ENCODE peak calls at places on chromosomes 6 and 20, in ten cellular contexts. N is GM10248; T is Daoy; C is HuH-7; W is NCI-H748 treated with DMSO at 0.1 percent for 48 hours; P is BJ; M is anterior cingulate cortex; L is stimulated activated CD4-positive, alpha-beta T cell treated with anti-CD3 and anti-CD28 coated beads, Interleukin-1b, Interleukin-23, amount 100 ng/mL, for 24 hours; D is NCI-H1930; Y is central memory CD4-positive, alpha-beta T cell. J is an unnamed sample.

GRCh38 chr20:59046862-59047261 is 4.3 kb upstream of the PRELID3B start:
- DNase-seq in D (no peak), L (no peak), W (no peak), Y (no peak), T (no peak), M (no peak), P (no peak), N (no peak), C (no peak), J (no peak)

GRCh38 chr6:125670586-125670985 is 78.8 kb upstream of the HEY2 start:
- DNase-seq in W (no peak), M (no peak), N (no peak), T (peak), Y (no peak), P (no peak), D (no peak), C (no peak), L (no peak), J (no peak)

GRCh38 chr6:14439419-14439818 is 321.8 kb downstream of the CD83 start:
- DNase-seq in L (no peak), Y (no peak), W (no peak), T (no peak), C (no peak), M (no peak), P (no peak), D (no peak), N (no peak), J (no peak)

GRCh38 chr6:147416622-147417021 is 91.9 kb upstream of the SAMD5 start:
- DNase-seq in M (no peak), W (no peak), P (no peak), D (no peak), L (no peak), Y (no peak), C (no peak), T (no peak), N (no peak), J (no peak)

GRCh38 chr6:16964553-16965499 is 137.0 kb upstream of the STMND1 start:
- DNase-seq in M (peak), N (peak), W (peak), T (peak), P (no peak), C (peak), Y (peak), L (peak), D (peak), J (peak)

GRCh38 chr6:112360498-112360897 is 13.4 kb downstream of the RFPL4B start:
- DNase-seq in D (no peak), N (no peak), M (no peak), C (no peak), T (peak), P (no peak), Y (no peak), W (no peak), L (no peak), J (peak)

GRCh38 chr20:44683263-44684046 is 31.7 kb upstream of the CCN5 start:
- DNase-seq in M (no peak), T (no peak), L (peak), C (no peak), Y (peak), N (peak), P (no peak), W (peak), D (peak), J (peak)

GRCh38 chr20:33787253-33787891 is 23.8 kb upstream of the CHMP4B start:
- DNase-seq in Y (no peak), L (no peak), M (no peak), C (no peak), W (no peak), N (no peak), D (no peak), P (no peak), T (no peak), J (no peak)

GRCh38 chr6:3438190-3439167 is 18.4 kb downstream of the SLC22A23 start:
- DNase-seq in C (no peak), L (no peak), T (peak), D (peak), N (no peak), M (no peak), P (no peak), Y (no peak), W (peak), J (peak)

GRCh38 chr20:48711044-48711428 is 116.8 kb downstream of the PREX1 start:
- DNase-seq in P (no peak), L (no peak), C (no peak), N (no peak), M (no peak), W (no peak), Y (no peak), T (no peak), D (no peak), J (no peak)

GRCh38 chr6:169668203-169668847 is 33.5 kb downstream of the WDR27 start:
- DNase-seq in W (no peak), P (no peak), L (no peak), M (no peak), T (no peak), Y (no peak), C (no peak), N (no peak), D (no peak), J (no peak)